ENCODE peak calls at places on chromosomes 12 and 14, in eight cellular contexts. N is MG63; T is cardiac muscle cell; K is left ventricle myocardium inferior; Y is CD8-positive, alpha-beta T cell; L is HAP-1; P is kidney; X is ovary. H is an unnamed sample. For H3K9me3, the result is how much of the 10 kb centered on the place peaks cover.

GRCh38 chr14:104130974-104131651 is 7.3 kb upstream of the KIF26A start:
- DNase-seq in N (no peak), T (peak), K (peak), Y (no peak), L (peak), P (peak), X (peak), H (no peak)

GRCh38 chr14:102749393-102749792 is 27.9 kb upstream of the TRAF3 start:
- DNase-seq in N (no peak), T (no peak), K (no peak), Y (no peak), L (no peak), P (no peak), X (no peak), H (no peak)

GRCh38 chr12:124913474-124914391 is 717 bp downstream of the UBC start:
- DNase-seq in N (peak), T (peak), K (peak), Y (peak), L (peak), P (peak), X (peak), H (peak)

GRCh38 chr14:49294736-49295135 is 291.4 kb downstream of the RPS29 start:
- DNase-seq in N (no peak), T (no peak), K (no peak), Y (no peak), L (no peak), P (no peak), X (no peak), H (no peak)

GRCh38 chr12:65443038-65443437 is 164.6 kb downstream of the MSRB3 start:
- DNase-seq in N (no peak), T (no peak), K (no peak), Y (no peak), L (no peak), P (no peak), X (no peak), H (no peak)

GRCh38 chr14:59028476-59029202 is 159.8 kb upstream of the DAAM1 start:
- DNase-seq in N (peak), T (peak), K (peak), Y (no peak), L (peak), P (peak), X (peak), H (no peak)

GRCh38 chr14:32028599-32028998 is 48.5 kb upstream of the ARHGAP5 start:
- DNase-seq in N (no peak), T (peak), K (no peak), Y (no peak), L (no peak), P (no peak), X (no peak), H (no peak)

GRCh38 chr12:124518051-124518932 is 49.1 kb downstream of the NCOR2 start:
- DNase-seq in N (peak), T (peak), K (peak), Y (no peak), L (peak), P (peak), X (peak), H (no peak)

GRCh38 chr14:69313176-69313575 is 53.2 kb downstream of the GALNT16 start:
- DNase-seq in N (no peak), T (no peak), K (no peak), Y (no peak), L (no peak), P (peak), X (no peak), H (no peak)

GRCh38 chr14:23101213-23101970 is 3.4 kb downstream of the CIROP start:
- DNase-seq in N (no peak), T (no peak), K (no peak), Y (no peak), L (no peak), P (no peak), X (no peak), H (no peak)

GRCh38 chr12:57616383-57617101 is 5.3 kb downstream of the ARHGEF25 start:
- DNase-seq in N (peak), T (peak), K (no peak), Y (no peak), L (no peak), P (peak), X (no peak), H (no peak)

GRCh38 chr12:113010701-113011100 is 32.4 kb downstream of the OAS2 start:
- DNase-seq in N (no peak), T (no peak), K (no peak), Y (no peak), L (no peak), P (no peak), X (no peak), H (no peak)

GRCh38 chr14:31969841-31970240 is 107.3 kb upstream of the ARHGAP5 start:
- DNase-seq in N (no peak), T (peak), K (no peak), Y (no peak), L (no peak), P (no peak), X (no peak), H (no peak)

GRCh38 chr14:22887260-22887989 is 4.4 kb downstream of the REM2 start:
- DNase-seq in N (peak), T (peak), K (no peak), Y (no peak), L (no peak), P (no peak), X (peak), H (peak)

GRCh38 chr14:54784657-54785056 is 118.0 kb downstream of the GCH1 start:
- DNase-seq in N (no peak), T (no peak), K (peak), Y (no peak), L (no peak), P (peak), X (no peak), H (no peak)

GRCh38 chr12:56321027-56321426 is 5.2 kb upstream of the CNPY2 start:
- DNase-seq in N (no peak), T (no peak), K (no peak), Y (no peak), L (no peak), P (no peak), X (no peak), H (no peak)

GRCh38 chr12:6345319-6346071 is 3.6 kb upstream of the TNFRSF1A start:
- DNase-seq in N (peak), T (peak), K (no peak), Y (no peak), L (no peak), P (peak), X (peak), H (peak)

GRCh38 chr12:40222247-40222646 is 2.5 kb upstream of the LRRK2 start:
- DNase-seq in N (no peak), T (peak), K (no peak), Y (no peak), L (no peak), P (no peak), X (no peak), H (no peak)

GRCh38 chr12:113142173-113142885 is 6.8 kb upstream of the RASAL1 start:
- DNase-seq in N (no peak), T (no peak), K (peak), Y (no peak), L (no peak), P (peak), X (no peak), H (no peak)

GRCh38 chr12:118650586-118650960 is 274.2 kb downstream of the SUDS3 start:
- DNase-seq in N (no peak), T (no peak), K (no peak), Y (no peak), L (no peak), P (no peak), X (no peak), H (no peak)

GRCh38 chr12:111529424-111530368 is 69.4 kb downstream of the ATXN2 start:
- DNase-seq in N (peak), T (peak), K (no peak), Y (peak), L (peak), P (no peak), X (no peak), H (peak)

GRCh38 chr14:60163741-60164140 is 1.5 kb downstream of the DHRS7 start:
- DNase-seq in N (no peak), T (no peak), K (no peak), Y (no peak), L (peak), P (no peak), X (no peak), H (no peak)

GRCh38 chr12:39329015-39329414 is 113.9 kb downstream of the KIF21A start:
- DNase-seq in N (no peak), T (peak), K (no peak), Y (no peak), L (no peak), P (no peak), X (no peak), H (no peak)

DNA sequence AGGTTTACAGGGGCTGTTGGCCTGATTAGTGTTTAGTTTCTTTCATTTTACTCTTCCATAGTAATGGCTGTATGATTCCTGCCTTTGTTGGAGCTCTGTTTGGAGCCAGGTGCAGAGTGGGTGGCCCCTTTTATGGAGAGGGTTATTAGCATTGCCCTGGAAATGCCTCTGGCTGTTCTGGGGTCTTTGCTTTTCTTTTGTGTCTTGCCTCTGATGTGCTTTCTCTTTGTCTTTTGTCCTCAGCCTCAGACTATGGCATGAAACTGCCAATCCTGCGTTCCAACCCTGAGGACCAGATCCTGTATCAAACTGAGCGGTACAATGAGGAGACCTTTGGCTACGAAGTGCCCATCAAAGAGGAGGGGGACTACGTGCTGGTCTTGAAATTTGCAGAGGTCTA is 6.9 kb downstream of the MLEC start:
- DNase-seq in N (no peak), T (no peak), K (no peak), Y (no peak), L (peak), P (no peak), X (no peak), H (no peak)
- H3K9me3 ChIP-seq in N (under half), T (under half), K (under half), Y (under half), L (under half), P (under half), X (under half), H (under half)

DNA sequence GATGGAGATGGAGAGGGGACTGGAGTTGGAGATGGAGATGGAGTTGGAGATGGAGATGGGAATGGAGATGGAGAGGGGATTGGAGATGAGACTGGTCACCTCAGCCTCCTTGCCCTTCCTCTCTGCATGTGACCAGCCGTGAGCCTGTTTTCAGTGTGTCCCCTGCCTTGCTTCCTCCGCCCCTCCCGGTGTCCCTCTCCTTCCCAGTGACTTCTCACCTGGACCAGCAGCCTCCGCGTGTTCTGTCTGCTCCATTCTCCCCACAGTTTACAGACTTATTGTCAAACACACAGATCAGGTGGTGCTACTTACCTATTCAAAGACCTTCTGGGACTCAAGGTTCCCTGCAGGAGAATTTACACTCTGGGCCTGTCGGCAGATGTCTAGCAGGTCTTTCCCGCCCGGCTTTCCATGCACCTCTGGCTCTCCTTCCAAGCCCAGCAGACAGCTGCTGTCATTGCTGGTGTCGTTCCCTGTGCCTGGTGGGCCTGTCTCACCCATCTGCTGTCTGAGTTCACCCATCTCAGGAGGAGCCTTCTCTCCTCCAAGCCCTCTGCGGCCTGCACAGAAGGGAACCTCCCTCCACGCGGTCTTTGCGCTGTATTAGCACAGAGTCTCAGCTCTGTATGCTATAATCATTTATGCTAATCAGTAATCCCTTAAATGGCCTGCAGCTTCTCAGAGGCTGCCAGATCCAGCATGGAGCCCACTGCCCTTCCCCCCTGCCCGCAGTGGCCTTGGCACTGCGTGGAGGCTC is 62.1 kb downstream of the ADGRD1 start:
- DNase-seq in N (no peak), T (no peak), K (no peak), Y (no peak), L (no peak), P (peak), X (no peak), H (no peak)
- H3K9me3 ChIP-seq in N (under half), T (under half), K (under half), Y (under half), L (under half), P (under half), X (under half), H (under half)

GRCh38 chr12:34286934-34287333 is 264.6 kb downstream of the ALG10 start:
- DNase-seq in N (no peak), T (no peak), K (no peak), Y (no peak), L (no peak), P (no peak), X (no peak), H (no peak)
- H3K9me3 ChIP-seq in N (under half), T (under half), K (half or more), Y (under half), L (under half), P (under half), X (under half), H (half or more)

GRCh38 chr12:76038176-76038575 is 6.6 kb upstream of the PHLDA1 start:
- DNase-seq in N (no peak), T (no peak), K (no peak), Y (no peak), L (no peak), P (no peak), X (no peak), H (no peak)
- H3K9me3 ChIP-seq in N (under half), T (under half), K (under half), Y (under half), L (under half), P (under half), X (under half), H (under half)

GRCh38 chr14:79144891-79145290 is 974.7 kb downstream of the NRXN3 start:
- DNase-seq in N (no peak), T (no peak), K (no peak), Y (no peak), L (no peak), P (no peak), X (no peak), H (no peak)
- H3K9me3 ChIP-seq in N (under half), T (under half), K (under half), Y (under half), L (under half), P (under half), X (under half), H (under half)

GRCh38 chr14:73047808-73048207 is 10.5 kb upstream of the RBM25 start:
- DNase-seq in N (no peak), T (no peak), K (no peak), Y (no peak), L (no peak), P (no peak), X (no peak), H (no peak)
- H3K9me3 ChIP-seq in N (under half), T (under half), K (under half), Y (under half), L (under half), P (under half), X (under half), H (under half)

DNA sequence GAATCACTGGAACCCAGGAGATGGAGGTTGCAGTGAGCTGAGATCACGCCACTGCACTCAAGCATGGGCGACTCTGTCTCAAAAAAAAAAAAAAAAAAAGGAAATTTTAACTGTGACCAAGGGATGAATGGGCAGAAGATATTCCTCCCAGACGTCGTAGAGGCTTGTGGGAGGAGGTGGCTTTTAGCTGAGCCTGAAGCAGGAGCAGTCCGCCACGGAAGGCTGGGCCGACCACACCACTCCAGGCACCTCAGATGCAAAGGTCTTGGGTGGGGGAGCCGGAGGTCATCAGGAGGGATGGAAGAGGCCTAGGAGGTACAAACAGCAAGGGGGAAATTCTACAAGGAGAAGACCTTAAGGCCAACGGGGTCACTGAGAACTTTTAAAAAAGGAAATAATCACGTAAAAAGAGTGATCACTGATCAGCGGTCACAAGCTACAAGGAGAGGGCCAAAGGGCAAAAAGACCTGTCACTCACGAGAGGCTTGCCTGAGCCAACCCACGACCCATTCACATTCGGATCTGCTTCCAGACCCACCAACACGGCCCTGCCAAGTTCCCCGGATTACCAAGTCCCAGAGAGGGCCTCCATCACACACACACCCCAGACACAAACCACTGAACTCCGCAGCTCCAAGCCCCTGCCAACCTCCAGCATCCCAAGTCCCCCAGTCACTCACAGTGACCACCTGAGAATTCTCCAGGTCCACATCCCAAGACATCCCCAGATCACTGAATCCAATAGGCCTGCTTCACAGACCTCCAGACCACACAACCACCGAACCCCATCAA is 3.5 kb downstream of the ZNF605 start:
- DNase-seq in N (no peak), T (no peak), K (no peak), Y (no peak), L (no peak), P (no peak), X (no peak), H (no peak)
- H3K9me3 ChIP-seq in N (under half), T (under half), K (half or more), Y (under half), L (under half), P (under half), X (under half), H (under half)

DNA sequence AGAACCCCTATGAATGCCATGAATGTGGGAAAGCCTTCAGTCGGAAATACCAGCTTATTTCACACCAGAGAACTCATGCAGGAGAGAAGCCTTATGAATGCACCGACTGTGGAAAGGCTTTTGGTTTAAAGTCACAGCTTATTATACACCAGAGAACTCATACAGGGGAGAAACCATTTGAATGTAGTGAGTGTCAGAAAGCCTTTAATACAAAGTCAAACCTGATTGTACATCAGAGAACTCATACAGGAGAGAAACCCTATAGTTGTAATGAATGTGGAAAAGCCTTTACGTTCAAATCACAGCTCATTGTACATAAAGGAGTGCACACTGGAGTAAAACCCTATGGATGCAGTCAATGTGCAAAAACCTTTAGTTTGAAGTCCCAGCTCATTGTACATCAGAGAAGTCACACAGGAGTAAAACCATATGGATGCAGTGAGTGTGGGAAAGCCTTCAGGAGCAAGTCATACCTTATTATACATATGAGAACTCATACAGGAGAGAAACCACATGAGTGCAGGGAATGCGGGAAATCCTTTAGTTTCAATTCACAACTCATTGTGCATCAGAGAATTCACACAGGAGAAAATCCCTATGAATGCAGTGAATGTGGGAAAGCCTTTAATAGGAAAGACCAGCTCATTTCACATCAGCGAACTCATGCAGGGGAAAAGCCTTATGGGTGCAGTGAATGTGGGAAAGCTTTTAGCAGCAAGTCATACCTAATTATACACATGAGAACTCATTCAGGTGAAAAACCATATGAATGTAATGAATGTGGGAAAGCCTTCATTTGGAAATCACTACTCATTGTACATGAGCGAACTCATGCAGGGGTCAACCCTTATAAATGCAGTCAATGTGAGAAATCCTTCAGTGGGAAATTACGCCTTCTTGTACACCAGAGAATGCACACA is 22.3 kb downstream of the ZNF268 start:
- DNase-seq in N (no peak), T (no peak), K (no peak), Y (no peak), L (no peak), P (no peak), X (no peak), H (no peak)
- H3K9me3 ChIP-seq in N (half or more), T (under half), K (half or more), Y (half or more), L (half or more), P (half or more), X (under half), H (half or more)

GRCh38 chr12:121797937-121798801 is 4.7 kb upstream of the RHOF start:
- DNase-seq in N (peak), T (peak), K (peak), Y (no peak), L (peak), P (peak), X (peak), H (no peak)
- H3K9me3 ChIP-seq in N (under half), T (under half), K (under half), Y (under half), L (under half), P (under half), X (under half), H (under half)

H was measured in CD4-positive, CD25-positive, alpha-beta regulatory T cell.